ENCODE peak calls at places on chromosome 18, in seven cellular contexts. Q is breast epithelium; U is NCI-H2029; W is endothelial cell of umbilical vein; B is fibroblast of pulmonary artery; Z is stimulated activated CD4-positive, alpha-beta T cell treated with anti-CD3 and anti-CD28 coated beads, Interleukin-15, amount 100 ng/mL, for 48 hours; C is NCI-H345. I is an unnamed sample.

GRCh38 chr18:33576999-33577687 is 876 bp upstream of the ASXL3 start:
- DNase-seq in Q (no peak), U (no peak), W (peak; percentile 4), B (no peak), Z (no peak), C (no peak), I (no peak)

GRCh38 chr18:13374096-13374467 is 155.5 kb downstream of the LDLRAD4 start:
- DNase-seq in Q (no peak), U (no peak), W (no peak), B (no peak), Z (no peak), C (no peak), I (no peak)

GRCh38 chr18:43680096-43680495 is 402.8 kb upstream of the SYT4 start:
- DNase-seq in Q (no peak), U (no peak), W (no peak), B (no peak), Z (no peak), C (no peak), I (no peak)

GRCh38 chr18:66571845-66572244 is 32.0 kb downstream of the CDH19 start:
- DNase-seq in Q (no peak), U (no peak), W (no peak), B (no peak), Z (no peak), C (no peak), I (no peak)

GRCh38 chr18:34467059-34467458 is 242.3 kb upstream of the NOL4 start:
- DNase-seq in Q (no peak), U (no peak), W (no peak), B (no peak), Z (no peak), C (no peak), I (no peak)

GRCh38 chr18:3499498-3499897 is 49.5 kb downstream of the TGIF1 start:
- DNase-seq in Q (no peak), U (no peak), W (no peak), B (peak; percentile 16), Z (no peak), C (no peak), I (peak; percentile 93)

GRCh38 chr18:65288908-65289307 is 461.9 kb upstream of the CDH7 start:
- DNase-seq in Q (no peak), U (no peak), W (no peak), B (no peak), Z (no peak), C (no peak), I (no peak)

GRCh38 chr18:10559566-10560456 is 34.0 kb downstream of the NAPG start:
- DNase-seq in Q (no peak), U (peak; percentile 2), W (peak; percentile 33), B (no peak), Z (no peak), C (peak; percentile 51), I (no peak)

GRCh38 chr18:6367208-6367607 is 47.5 kb downstream of the L3MBTL4 start:
- DNase-seq in Q (no peak), U (no peak), W (no peak), B (no peak), Z (no peak), C (no peak), I (no peak)

GRCh38 chr18:47050468-47050867 is 15.0 kb upstream of the ELOA2 start:
- DNase-seq in Q (no peak), U (no peak), W (peak; percentile 51), B (peak; percentile 71), Z (no peak), C (peak; percentile 3), I (no peak)

GRCh38 chr18:46152808-46153617 is 48.8 kb downstream of the HAUS1 start:
- DNase-seq in Q (no peak), U (peak; percentile 71), W (no peak), B (no peak), Z (no peak), C (no peak), I (no peak)

GRCh38 chr18:45266023-45266422 is 349.3 kb upstream of the SLC14A2 start:
- DNase-seq in Q (no peak), U (no peak), W (no peak), B (no peak), Z (no peak), C (no peak), I (no peak)

GRCh38 chr18:48749768-48750167 is 201.0 kb downstream of the SMAD7 start:
- DNase-seq in Q (no peak), U (no peak), W (peak; percentile 7), B (peak; percentile 90), Z (no peak), C (no peak), I (no peak)

GRCh38 chr18:54983041-54983686 is 23.9 kb upstream of the CCDC68 start:
- DNase-seq in Q (no peak), U (peak; percentile 3), W (peak; percentile 59), B (peak; percentile 87), Z (no peak), C (peak; percentile 33), I (peak; percentile 16)

GRCh38 chr18:24539866-24540604 is 79.6 kb downstream of the HRH4 start:
- DNase-seq in Q (no peak), U (no peak), W (no peak), B (no peak), Z (no peak), C (no peak), I (no peak)

GRCh38 chr18:64777561-64777960 is 628.7 kb upstream of the LINC00305 start:
- DNase-seq in Q (no peak), U (no peak), W (no peak), B (no peak), Z (no peak), C (no peak), I (no peak)

GRCh38 chr18:79732721-79733025 is 53.1 kb downstream of the CTDP1 start:
- DNase-seq in Q (no peak), U (no peak), W (no peak), B (peak; percentile 2), Z (no peak), C (no peak), I (no peak)

I was measured in GDM1.